ENCODE peak calls at places on chromosomes 13 and 19, in seven cellular contexts. T is fibroblast of lung, O is tibial artery, B is MM.1S, U is esophagus squamous epithelium, V is left ventricle myocardium inferior, K is heart left ventricle. I is an unnamed sample. For H3K9me3 and H3K4me1, the result is how much of the 10 kb centered on the place peaks cover.

GRCh38 chr19:55172741-55173140 is 6.3 kb upstream of the DNAAF3 start:
- DNase-seq in B (no peak), V (no peak), T (peak), K (no peak), O (no peak), U (no peak), I (no peak)

GRCh38 chr13:30313307-30313706 is 6.0 kb upstream of the KATNAL1 start:
- DNase-seq in O (no peak), B (no peak), U (no peak), V (no peak), T (peak), K (no peak), I (no peak)

GRCh38 chr13:29418026-29418425 is 177.5 kb downstream of the SLC7A1 start:
- DNase-seq in U (no peak), V (no peak), B (no peak), T (no peak), K (no peak), O (no peak), I (no peak)

GRCh38 chr13:24074687-24075086 is 85.8 kb upstream of the SPATA13 start:
- DNase-seq in V (no peak), O (no peak), U (no peak), K (no peak), T (no peak), B (no peak), I (no peak)

GRCh38 chr13:84187626-84188025 is 305.4 kb upstream of the SLITRK1 start:
- DNase-seq in U (no peak), T (no peak), K (no peak), V (no peak), O (no peak), B (no peak), I (no peak)

GRCh38 chr19:40241809-40242384 is 15.4 kb upstream of the CCNP start:
- DNase-seq in U (no peak), V (peak), B (no peak), O (peak), K (peak), T (peak), I (no peak)

GRCh38 chr13:33080962-33081655 is 64.9 kb downstream of the KL start:
- DNase-seq in V (no peak), O (no peak), B (no peak), K (no peak), U (no peak), T (no peak), I (no peak)

GRCh38 chr19:14536926-14537692 is 7.7 kb downstream of the TECR start:
- DNase-seq in B (no peak), T (peak), O (peak), U (no peak), K (peak), V (peak), I (no peak)

GRCh38 chr13:112812306-112813034 is 122.6 kb downstream of the ATP11A start:
- DNase-seq in U (no peak), O (peak), T (no peak), K (no peak), V (no peak), B (no peak), I (no peak)

GRCh38 chr13:83681547-83681946 is 200.7 kb downstream of the SLITRK1 start:
- DNase-seq in V (no peak), K (no peak), T (no peak), B (no peak), O (no peak), U (no peak), I (no peak)

GRCh38 chr19:13920940-13921744 is 15.1 kb downstream of the CC2D1A start:
- DNase-seq in V (no peak), B (peak), T (peak), K (no peak), O (no peak), U (no peak), I (no peak)

GRCh38 chr13:95624020-95624419 is 20.5 kb downstream of the DZIP1 start:
- DNase-seq in U (no peak), K (no peak), O (no peak), T (peak), B (peak), V (no peak), I (no peak)

GRCh38 chr13:43058318-43058674 is 34.9 kb downstream of the DNAJC15 start:
- DNase-seq in U (no peak), O (no peak), K (peak), V (no peak), B (no peak), T (peak), I (no peak)

GRCh38 chr13:110627351-110627750 is 12.0 kb downstream of the NAXD start:
- DNase-seq in U (no peak), V (no peak), O (no peak), K (no peak), B (no peak), T (no peak), I (no peak)

GRCh38 chr19:6261883-6262282 is 17.9 kb downstream of the MLLT1 start:
- DNase-seq in O (no peak), V (no peak), T (no peak), B (no peak), U (no peak), K (no peak), I (no peak)

GRCh38 chr13:97043302-97043701 is 49.0 kb upstream of the OXGR1 start:
- DNase-seq in O (no peak), V (no peak), U (no peak), B (no peak), T (peak), K (no peak), I (no peak)

GRCh38 chr19:38388310-38389100 is at the start of gene SPRED3:
- DNase-seq in K (no peak), V (no peak), T (peak), B (no peak), O (peak), U (no peak), I (no peak)

GRCh38 chr13:106593131-106593530 is 25.2 kb upstream of the ARGLU1 start:
- DNase-seq in U (no peak), K (no peak), V (no peak), T (no peak), B (no peak), O (no peak), I (no peak)

GRCh38 chr19:37654525-37654832 is 786 bp downstream of the ZFP30 start:
- DNase-seq in V (no peak), O (no peak), K (no peak), B (no peak), T (peak), U (no peak), I (no peak)

GRCh38 chr13:59494560-59494970 is 669.2 kb downstream of the DIAPH3 start:
- DNase-seq in B (no peak), T (peak), V (peak), O (no peak), U (no peak), K (peak), I (no peak)

GRCh38 chr13:113761136-113761535 is 2.1 kb downstream of the TMEM255B start:
- DNase-seq in O (peak), V (no peak), T (no peak), K (no peak), B (no peak), U (no peak), I (no peak)

GRCh38 chr19:58150328-58150921 is at the start of gene ZNF329:
- DNase-seq in B (peak), T (peak), U (no peak), V (peak), K (peak), O (peak), I (peak)

GRCh38 chr13:22039961-22040360 is 369.1 kb downstream of the FGF9 start:
- DNase-seq in T (no peak), B (no peak), K (no peak), U (no peak), V (no peak), O (no peak), I (no peak)
- TF ChIP-seq CTCF in T (no peak), B (no peak), K (no peak), U (no peak), V (no peak), O (no peak), I (no peak)

DNA sequence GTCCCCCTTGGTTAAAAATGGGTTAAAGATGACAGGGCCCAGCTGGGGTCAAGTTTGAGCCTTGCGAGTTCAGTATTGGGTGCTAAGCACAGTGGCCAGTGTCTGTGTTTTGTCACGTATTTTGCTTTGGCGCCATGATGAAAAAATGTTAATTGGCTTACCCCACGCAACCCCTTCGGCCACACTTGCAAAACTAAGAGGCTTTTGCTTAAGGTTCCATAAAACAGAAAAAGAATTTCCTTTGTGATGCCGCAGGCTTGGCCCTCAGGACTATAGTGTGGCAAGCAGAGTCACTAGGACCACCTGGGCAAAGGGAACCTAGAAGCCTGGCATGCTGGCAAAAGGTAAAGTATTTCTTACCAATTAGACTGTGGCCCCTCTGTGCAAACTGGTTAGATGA is 20.7 kb downstream of the DPRX start:
- DNase-seq in U (no peak), O (no peak), K (no peak), V (no peak), B (no peak), T (no peak), I (no peak)
- H3K9me3 ChIP-seq in U (half or more), O (under half), K (under half), V (under half), B (under half), T (under half), I (under half)

GRCh38 chr19:11577451-11578341 is at the start of gene ACP5:
- DNase-seq in T (no peak), B (no peak), K (no peak), U (no peak), O (no peak), V (no peak), I (no peak)
- H3K4me1 ChIP-seq in T (under half), B (under half), K (under half), U (under half), O (under half), V (under half), I (under half)

GRCh38 chr13:44818428-44818827 is 170.8 kb downstream of the NUFIP1 start:
- DNase-seq in B (no peak), O (no peak), V (no peak), K (no peak), T (no peak), U (no peak), I (no peak)
- TF ChIP-seq CTCF in B (no peak), O (no peak), V (no peak), K (no peak), T (peak), U (no peak), I (no peak)

GRCh38 chr19:29216021-29216420 is 3.1 kb upstream of the UQCRFS1 start:
- DNase-seq in K (no peak), T (no peak), B (no peak), V (no peak), O (no peak), U (no peak), I (no peak)
- H3K9me3 ChIP-seq in K (under half), T (under half), B (under half), V (under half), O (under half), U (under half), I (under half)

DNA sequence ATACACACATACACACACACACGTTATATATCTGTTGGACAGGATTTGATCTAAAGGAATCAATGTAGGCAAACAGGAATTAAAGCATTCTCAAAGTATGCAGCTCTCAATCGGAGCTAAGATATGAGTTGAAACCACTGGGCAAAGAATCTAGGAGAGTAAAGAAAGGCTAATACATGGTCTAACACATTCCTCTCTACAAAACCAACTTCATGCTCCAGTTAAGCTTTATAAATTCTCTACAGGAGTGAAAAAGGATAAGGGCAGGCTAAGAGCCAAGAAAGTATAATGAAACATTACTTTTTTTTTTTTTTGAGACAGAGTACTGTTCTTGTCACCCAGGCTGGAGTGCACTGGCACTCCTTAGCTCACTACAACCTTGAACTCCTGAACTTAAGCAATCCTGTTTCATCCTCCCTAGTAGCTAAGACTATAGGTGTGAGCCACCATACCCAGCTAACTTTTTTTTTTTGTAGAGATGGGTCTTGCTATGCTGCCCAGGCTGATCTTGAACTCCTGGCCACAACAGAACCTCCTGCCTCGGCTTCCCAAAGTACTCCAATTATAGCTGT is 10.6 kb downstream of the FBXL3 start:
- DNase-seq in K (no peak), U (no peak), V (no peak), O (no peak), T (peak), B (no peak), I (no peak)
- H3K4me1 ChIP-seq in K (half or more), U (under half), V (half or more), O (half or more), T (under half), B (under half), I (half or more)

GRCh38 chr19:34856052-34856451 is 70.7 kb upstream of the ZNF30 start:
- DNase-seq in O (no peak), U (no peak), B (no peak), K (no peak), T (no peak), V (no peak), I (no peak)

GRCh38 chr19:34853369-34853768 is 73.3 kb upstream of the ZNF30 start:
- DNase-seq in V (no peak), U (no peak), O (no peak), B (no peak), K (no peak), T (no peak), I (no peak)

GRCh38 chr19:34847393-34847792 is 74.4 kb upstream of the ZNF599 start:
- DNase-seq in U (no peak), K (no peak), O (no peak), B (no peak), T (no peak), V (no peak), I (no peak)

GRCh38 chr19:34851277-34851804 is 75.4 kb upstream of the ZNF30 start:
- DNase-seq in V (no peak), U (no peak), T (no peak), B (peak), O (no peak), K (no peak), I (no peak)
- TF ChIP-seq CTCF in V (no peak), U (no peak), T (no peak), B (peak), O (no peak), K (no peak), I (no peak)

GRCh38 chr13:46152627-46153328 is 29.2 kb downstream of the LCP1 start:
- DNase-seq in O (no peak), B (no peak), T (no peak), K (no peak), U (no peak), V (no peak), I (no peak)
- H3K9me3 ChIP-seq in O (under half), B (under half), T (under half), K (under half), U (under half), V (under half), I (under half)

GRCh38 chr19:46785054-46785979 is 3.1 kb downstream of the SLC1A5 start:
- DNase-seq in B (no peak), K (no peak), T (no peak), U (no peak), V (no peak), O (no peak), I (no peak)
- H3K4me1 ChIP-seq in B (under half), K (under half), T (under half), U (under half), V (half or more), O (under half), I (under half)

DNA sequence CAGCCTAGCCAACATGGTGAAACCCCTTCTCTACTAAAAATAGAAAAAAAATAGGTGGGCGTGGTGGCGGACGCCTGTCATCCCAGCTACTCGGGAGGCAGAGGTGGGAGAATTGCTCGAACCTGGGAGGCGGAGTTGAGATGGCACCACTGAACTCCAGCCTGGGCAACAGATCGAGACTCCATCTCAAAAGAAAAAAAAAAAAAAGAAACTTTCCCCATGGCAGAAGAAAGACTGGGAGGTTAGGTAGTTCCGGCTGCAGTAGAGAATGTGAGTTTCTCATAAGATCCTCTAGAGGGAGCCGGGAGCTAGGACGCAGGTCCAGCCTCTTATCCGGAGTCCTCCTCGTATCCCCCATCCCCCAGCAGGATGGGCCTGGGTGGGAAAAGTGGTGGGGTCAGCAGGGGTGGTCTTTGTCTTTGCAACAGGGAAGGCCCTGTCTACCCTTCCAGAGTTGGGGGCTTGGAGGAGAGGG is 13.2 kb upstream of the CREB3L3 start:
- DNase-seq in U (no peak), K (peak), T (peak), V (no peak), B (peak), O (no peak), I (no peak)
- TF ChIP-seq CTCF in U (peak), K (peak), T (peak), V (peak), B (peak), O (peak), I (peak)

I was measured in thoracic aorta.